ENCODE peak calls at places on chromosomes 16 and 17, in ten cellular contexts. W is lower leg skin, Z is skeletal muscle cell, K is H7, R is A673, M is endodermal cell, E is IMR-90, B is fibroblast of the aortic adventitia, X is fibroblast of lung, G is left lung. J is an unnamed sample.

GRCh38 chr16:28974007-28974436 is 556 bp upstream of the SPNS1 start:
- DNase-seq in W (no peak), Z (peak), K (peak), R (peak), M (peak), E (peak), B (peak), X (peak), G (peak), J (peak)

GRCh38 chr16:31455601-31456314 is 3.5 kb upstream of the ARMC5 start:
- DNase-seq in W (no peak), Z (no peak), K (no peak), R (peak), M (peak), E (no peak), B (no peak), X (no peak), G (no peak), J (peak)

GRCh38 chr17:83181991-83182619 is 102.7 kb downstream of the METRNL start:
- DNase-seq in W (peak), Z (no peak), K (no peak), R (no peak), M (peak), E (no peak), B (no peak), X (no peak), G (no peak), J (no peak)

GRCh38 chr17:78925662-78926555 is 722 bp upstream of the TIMP2 start:
- DNase-seq in W (peak), Z (no peak), K (peak), R (peak), M (peak), E (peak), B (peak), X (peak), G (peak), J (peak)

GRCh38 chr17:4738136-4739121 is 1.2 kb upstream of the ZMYND15 start:
- DNase-seq in W (no peak), Z (no peak), K (peak), R (no peak), M (peak), E (no peak), B (no peak), X (no peak), G (no peak), J (no peak)

GRCh38 chr17:59353936-59354755 is 22.7 kb downstream of the YPEL2 start:
- DNase-seq in W (no peak), Z (no peak), K (peak), R (peak), M (no peak), E (no peak), B (no peak), X (no peak), G (no peak), J (no peak)

GRCh38 chr16:27239906-27240655 is 28.5 kb downstream of the NSMCE1 start:
- DNase-seq in W (peak), Z (no peak), K (no peak), R (no peak), M (no peak), E (peak), B (no peak), X (no peak), G (no peak), J (no peak)

GRCh38 chr16:49121636-49122035 is 160.0 kb downstream of the CBLN1 start:
- DNase-seq in W (no peak), Z (no peak), K (no peak), R (no peak), M (no peak), E (no peak), B (no peak), X (no peak), G (no peak), J (no peak)

GRCh38 chr16:20853981-20854620 is 46.1 kb downstream of the DCUN1D3 start:
- DNase-seq in W (no peak), Z (no peak), K (no peak), R (no peak), M (no peak), E (no peak), B (no peak), X (no peak), G (no peak), J (no peak)

GRCh38 chr17:144936-145670 is 7.7 kb downstream of the SCGB1C2 start:
- DNase-seq in W (peak), Z (no peak), K (no peak), R (no peak), M (no peak), E (no peak), B (no peak), X (no peak), G (no peak), J (no peak)

GRCh38 chr16:27222499-27223225 is 19.3 kb downstream of the KDM8 start:
- DNase-seq in W (no peak), Z (peak), K (no peak), R (no peak), M (no peak), E (peak), B (peak), X (peak), G (no peak), J (peak)

GRCh38 chr17:81096741-81097133 is 61.8 kb downstream of the BAIAP2 start:
- DNase-seq in W (no peak), Z (no peak), K (no peak), R (no peak), M (no peak), E (no peak), B (no peak), X (no peak), G (no peak), J (peak)

GRCh38 chr16:67800252-67801046 is 5.9 kb downstream of the RANBP10 start:
- DNase-seq in W (peak), Z (no peak), K (peak), R (no peak), M (no peak), E (no peak), B (no peak), X (no peak), G (peak), J (no peak)

GRCh38 chr16:85778873-85779272 is 20.5 kb downstream of the EMC8 start:
- DNase-seq in W (no peak), Z (no peak), K (no peak), R (no peak), M (no peak), E (no peak), B (no peak), X (no peak), G (no peak), J (no peak)

GRCh38 chr17:41367426-41368075 is 2.1 kb downstream of the KRT33B start:
- DNase-seq in W (no peak), Z (no peak), K (no peak), R (no peak), M (peak), E (peak), B (peak), X (no peak), G (no peak), J (peak)

GRCh38 chr17:81582341-81582740 is 30.2 kb upstream of the FAAP100 start:
- DNase-seq in W (no peak), Z (no peak), K (no peak), R (no peak), M (no peak), E (peak), B (peak), X (no peak), G (no peak), J (peak)

GRCh38 chr17:37608369-37609169 is 649 bp downstream of the SYNRG start:
- DNase-seq in W (no peak), Z (no peak), K (peak), R (peak), M (no peak), E (peak), B (peak), X (peak), G (no peak), J (peak)

GRCh38 chr17:37605813-37606505 is 3.3 kb downstream of the SYNRG start:
- DNase-seq in W (no peak), Z (no peak), K (no peak), R (no peak), M (no peak), E (no peak), B (no peak), X (no peak), G (no peak), J (no peak)

GRCh38 chr17:37609170-37610040 is at the start of gene SYNRG:
- DNase-seq in W (peak), Z (peak), K (peak), R (peak), M (peak), E (peak), B (peak), X (peak), G (peak), J (peak)

GRCh38 chr17:37605081-37605480 is 4.1 kb downstream of the SYNRG start:
- DNase-seq in W (no peak), Z (no peak), K (no peak), R (no peak), M (no peak), E (peak), B (no peak), X (no peak), G (no peak), J (no peak)

DNA sequence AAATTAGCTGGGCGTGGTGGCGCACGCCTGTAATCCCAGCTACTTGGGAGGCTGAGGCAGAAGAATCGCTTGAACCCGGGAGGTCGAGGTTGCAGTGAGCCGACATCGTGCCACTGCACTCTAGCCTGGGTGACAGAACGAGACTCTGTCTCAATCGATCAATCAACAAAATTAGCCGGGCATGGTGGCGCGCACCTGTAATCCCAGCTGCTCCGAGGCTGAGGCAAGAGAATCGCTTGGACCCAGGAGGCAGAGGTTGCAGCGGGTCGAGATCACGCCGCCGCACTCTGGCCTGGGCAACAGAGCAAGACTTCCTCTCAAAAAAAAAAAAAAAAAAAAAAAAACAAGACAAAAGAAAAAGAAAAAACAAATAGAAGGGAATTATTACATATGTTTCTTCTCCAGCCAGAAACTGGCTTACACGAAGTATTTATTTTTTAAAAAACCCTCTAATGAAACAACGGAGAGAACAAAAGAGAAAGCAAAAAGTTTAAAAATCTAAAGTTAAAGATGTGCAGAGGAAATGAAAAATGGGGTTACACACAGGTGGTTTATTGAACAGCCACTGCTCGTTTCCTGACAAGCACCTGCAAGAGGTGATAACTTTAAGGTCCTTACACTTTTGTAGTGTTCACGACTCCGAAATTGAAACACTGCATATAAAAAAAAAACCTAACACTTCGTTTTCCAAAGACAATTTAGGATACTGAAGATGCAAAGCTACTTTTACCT is 1.4 kb downstream of the SYNRG start:
- DNase-seq in W (no peak), Z (no peak), K (no peak), R (no peak), M (no peak), E (no peak), B (no peak), X (no peak), G (no peak), J (no peak)
- H3K4me3 ChIP-seq in W (no peak), Z (peak), K (peak), R (peak), M (peak), E (peak), B (peak), X (peak), G (peak), J (peak)

GRCh38 chr17:65020284-65020683 is 36.3 kb downstream of the GNA13 start:
- DNase-seq in W (no peak), Z (peak), K (no peak), R (peak), M (no peak), E (peak), B (peak), X (peak), G (no peak), J (peak)

GRCh38 chr17:65022751-65023421 is 33.7 kb downstream of the GNA13 start:
- DNase-seq in W (no peak), Z (peak), K (no peak), R (no peak), M (no peak), E (peak), B (peak), X (peak), G (no peak), J (peak)

GRCh38 chr17:65022137-65022536 is 34.4 kb downstream of the GNA13 start:
- DNase-seq in W (no peak), Z (no peak), K (no peak), R (peak), M (no peak), E (no peak), B (no peak), X (no peak), G (no peak), J (no peak)

GRCh38 chr17:65025288-65025687 is 31.3 kb downstream of the GNA13 start:
- DNase-seq in W (no peak), Z (no peak), K (no peak), R (no peak), M (no peak), E (no peak), B (no peak), X (no peak), G (no peak), J (no peak)

DNA sequence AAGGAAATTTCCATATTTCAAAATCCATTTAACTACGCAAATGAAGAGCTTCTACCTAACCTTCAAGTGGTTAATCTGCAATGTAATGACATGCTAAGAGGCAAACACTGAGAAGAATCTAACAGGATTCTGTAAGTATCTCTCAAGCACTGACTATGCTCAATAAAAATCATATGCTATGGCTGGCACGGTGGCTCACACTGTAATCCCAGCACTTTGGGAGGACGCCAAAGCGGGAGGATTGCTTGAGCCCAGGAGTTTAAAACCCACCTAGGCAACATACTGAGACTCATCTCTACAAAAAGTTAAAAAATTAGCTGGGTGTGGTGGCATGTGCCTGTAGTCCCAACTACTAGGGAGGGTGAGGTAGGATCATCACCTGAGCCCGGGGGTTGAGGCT is 32.7 kb downstream of the GNA13 start:
- DNase-seq in W (no peak), Z (no peak), K (no peak), R (peak), M (no peak), E (no peak), B (no peak), X (no peak), G (no peak), J (no peak)
- H3K4me3 ChIP-seq in W (no peak), Z (no peak), K (no peak), R (no peak), M (no peak), E (no peak), B (no peak), X (no peak), G (no peak), J (no peak)

GRCh38 chr16:70523621-70524405 is at the start of gene SF3B3:
- DNase-seq in W (peak), Z (no peak), K (peak), R (peak), M (peak), E (peak), B (no peak), X (no peak), G (peak), J (peak)

GRCh38 chr16:70523013-70523620 is at the start of gene COG4:
- DNase-seq in W (peak), Z (peak), K (peak), R (peak), M (peak), E (peak), B (peak), X (peak), G (peak), J (peak)

GRCh38 chr16:70527315-70527996 is 3.8 kb downstream of the SF3B3 start:
- DNase-seq in W (no peak), Z (no peak), K (no peak), R (no peak), M (no peak), E (no peak), B (no peak), X (no peak), G (no peak), J (no peak)

GRCh38 chr16:70529051-70529777 is 5.6 kb downstream of the SF3B3 start:
- DNase-seq in W (no peak), Z (peak), K (peak), R (peak), M (no peak), E (peak), B (peak), X (peak), G (no peak), J (peak)

DNA sequence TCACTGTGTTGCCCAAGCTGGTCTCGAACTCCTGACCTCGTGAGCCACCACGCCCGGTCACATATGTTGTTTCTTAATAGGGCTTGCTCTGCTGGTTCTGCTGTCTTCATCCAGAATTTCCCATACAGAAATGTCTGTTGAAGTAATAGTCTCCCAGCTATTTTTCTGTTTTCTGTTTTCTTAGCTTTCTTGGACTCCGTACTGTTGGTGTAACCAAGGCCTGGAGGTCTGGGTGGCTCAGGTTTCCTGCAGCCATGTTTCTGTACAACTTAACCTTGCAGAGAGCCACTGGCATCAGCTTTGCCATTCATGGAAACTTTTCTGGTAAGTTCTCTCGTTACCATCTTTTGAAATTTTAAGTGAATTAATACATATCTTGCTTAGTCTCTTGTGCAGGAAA is 2.8 kb downstream of the SF3B3 start:
- DNase-seq in W (no peak), Z (no peak), K (no peak), R (no peak), M (no peak), E (no peak), B (no peak), X (peak), G (no peak), J (peak)
- H3K4me3 ChIP-seq in W (no peak), Z (peak), K (no peak), R (peak), M (peak), E (no peak), B (peak), X (no peak), G (no peak), J (peak)

GRCh38 chr17:74199306-74200092 is 4.0 kb upstream of the RPL38 start:
- DNase-seq in W (peak), Z (no peak), K (peak), R (peak), M (peak), E (no peak), B (peak), X (peak), G (peak), J (peak)
- H3K4me3 ChIP-seq in W (no peak), Z (no peak), K (peak), R (no peak), M (no peak), E (no peak), B (no peak), X (no peak), G (no peak), J (no peak)

GRCh38 chr16:81495321-81496234 is 51.0 kb downstream of the CMIP start:
- DNase-seq in W (peak), Z (no peak), K (no peak), R (no peak), M (no peak), E (no peak), B (peak), X (no peak), G (peak), J (no peak)
- H3K4me3 ChIP-seq in W (no peak), Z (no peak), K (no peak), R (no peak), M (no peak), E (no peak), B (no peak), X (no peak), G (no peak), J (no peak)

GRCh38 chr17:65988451-65988850 is 203.5 kb downstream of the CEP112 start:
- DNase-seq in W (no peak), Z (no peak), K (no peak), R (no peak), M (no peak), E (no peak), B (no peak), X (no peak), G (no peak), J (no peak)

GRCh38 chr17:65994679-65995078 is 197.3 kb downstream of the CEP112 start:
- DNase-seq in W (no peak), Z (no peak), K (no peak), R (no peak), M (no peak), E (no peak), B (no peak), X (no peak), G (no peak), J (no peak)

GRCh38 chr17:65994114-65994513 is 197.8 kb downstream of the CEP112 start:
- DNase-seq in W (no peak), Z (no peak), K (no peak), R (no peak), M (no peak), E (no peak), B (no peak), X (no peak), G (no peak), J (no peak)

GRCh38 chr17:65987988-65988387 is 203.9 kb downstream of the CEP112 start:
- DNase-seq in W (no peak), Z (no peak), K (peak), R (peak), M (peak), E (peak), B (peak), X (peak), G (no peak), J (peak)

GRCh38 chr17:65990593-65990992 is 201.3 kb downstream of the CEP112 start:
- DNase-seq in W (no peak), Z (no peak), K (no peak), R (no peak), M (no peak), E (no peak), B (no peak), X (no peak), G (no peak), J (no peak)
- H3K4me3 ChIP-seq in W (no peak), Z (no peak), K (no peak), R (no peak), M (no peak), E (no peak), B (no peak), X (no peak), G (no peak), J (no peak)